ENCODE peak calls at places on chromosome 11, in five cellular contexts. One of them, this sample, is unnamed.

GRCh38 chr11:42410251-42410956 is 901.4 kb upstream of the API5 start:
- DNase-seq in activated CD4-positive, alpha-beta T cell treated with anti-CD3 and anti-CD28 coated beads, Interleukin-2, amount 50 U/mL, for 1 hour: no peak
- DNase-seq in AG10803: no peak
- DNase-seq in immature natural killer cell: no peak
- DNase-seq in anterior cingulate cortex: no peak
- DNase-seq in this sample: peak

GRCh38 chr11:130476200-130476921 is 27.9 kb downstream of the ADAMTS15 start:
- DNase-seq in activated CD4-positive, alpha-beta T cell treated with anti-CD3 and anti-CD28 coated beads, Interleukin-2, amount 50 U/mL, for 1 hour: no peak
- DNase-seq in AG10803: peak
- DNase-seq in immature natural killer cell: no peak
- DNase-seq in anterior cingulate cortex: no peak
- DNase-seq in this sample: no peak

GRCh38 chr11:47786373-47786772 is 19.2 kb upstream of the FNBP4 start:
- DNase-seq in activated CD4-positive, alpha-beta T cell treated with anti-CD3 and anti-CD28 coated beads, Interleukin-2, amount 50 U/mL, for 1 hour: no peak
- DNase-seq in AG10803: peak
- DNase-seq in immature natural killer cell: no peak
- DNase-seq in anterior cingulate cortex: no peak
- DNase-seq in this sample: peak

GRCh38 chr11:2266586-2267305 is 3.6 kb downstream of the ASCL2 start:
- DNase-seq in activated CD4-positive, alpha-beta T cell treated with anti-CD3 and anti-CD28 coated beads, Interleukin-2, amount 50 U/mL, for 1 hour: no peak
- DNase-seq in AG10803: no peak
- DNase-seq in immature natural killer cell: peak
- DNase-seq in anterior cingulate cortex: no peak
- DNase-seq in this sample: no peak

GRCh38 chr11:74677131-74677530 is 54.1 kb downstream of the CHRDL2 start:
- DNase-seq in activated CD4-positive, alpha-beta T cell treated with anti-CD3 and anti-CD28 coated beads, Interleukin-2, amount 50 U/mL, for 1 hour: no peak
- DNase-seq in AG10803: no peak
- DNase-seq in immature natural killer cell: no peak
- DNase-seq in anterior cingulate cortex: no peak
- DNase-seq in this sample: peak

GRCh38 chr11:40716344-40717178 is 742.9 kb downstream of the LRRC4C start:
- DNase-seq in activated CD4-positive, alpha-beta T cell treated with anti-CD3 and anti-CD28 coated beads, Interleukin-2, amount 50 U/mL, for 1 hour: no peak
- DNase-seq in AG10803: no peak
- DNase-seq in immature natural killer cell: no peak
- DNase-seq in anterior cingulate cortex: no peak
- DNase-seq in this sample: no peak

GRCh38 chr11:120131941-120132644 is 5.8 kb downstream of the TRIM29 start:
- DNase-seq in activated CD4-positive, alpha-beta T cell treated with anti-CD3 and anti-CD28 coated beads, Interleukin-2, amount 50 U/mL, for 1 hour: no peak
- DNase-seq in AG10803: no peak
- DNase-seq in immature natural killer cell: no peak
- DNase-seq in anterior cingulate cortex: no peak
- DNase-seq in this sample: no peak

GRCh38 chr11:36577859-36578258 is 10.1 kb downstream of the RAG1 start:
- DNase-seq in activated CD4-positive, alpha-beta T cell treated with anti-CD3 and anti-CD28 coated beads, Interleukin-2, amount 50 U/mL, for 1 hour: no peak
- DNase-seq in AG10803: peak
- DNase-seq in immature natural killer cell: no peak
- DNase-seq in anterior cingulate cortex: no peak
- DNase-seq in this sample: no peak

GRCh38 chr11:69429716-69430491 is 51.6 kb upstream of the LINC01488 start:
- DNase-seq in activated CD4-positive, alpha-beta T cell treated with anti-CD3 and anti-CD28 coated beads, Interleukin-2, amount 50 U/mL, for 1 hour: no peak
- DNase-seq in AG10803: no peak
- DNase-seq in immature natural killer cell: no peak
- DNase-seq in anterior cingulate cortex: no peak
- DNase-seq in this sample: no peak

GRCh38 chr11:44229003-44229570 is 80.9 kb downstream of the ALX4 start:
- DNase-seq in activated CD4-positive, alpha-beta T cell treated with anti-CD3 and anti-CD28 coated beads, Interleukin-2, amount 50 U/mL, for 1 hour: no peak
- DNase-seq in AG10803: peak
- DNase-seq in immature natural killer cell: no peak
- DNase-seq in anterior cingulate cortex: no peak
- DNase-seq in this sample: no peak

GRCh38 chr11:122578168-122578825 is 77.2 kb upstream of the UBASH3B start:
- DNase-seq in activated CD4-positive, alpha-beta T cell treated with anti-CD3 and anti-CD28 coated beads, Interleukin-2, amount 50 U/mL, for 1 hour: no peak
- DNase-seq in AG10803: no peak
- DNase-seq in immature natural killer cell: no peak
- DNase-seq in anterior cingulate cortex: no peak
- DNase-seq in this sample: no peak

GRCh38 chr11:126575849-126576248 is 220.4 kb downstream of the ST3GAL4 start:
- DNase-seq in activated CD4-positive, alpha-beta T cell treated with anti-CD3 and anti-CD28 coated beads, Interleukin-2, amount 50 U/mL, for 1 hour: no peak
- DNase-seq in AG10803: no peak
- DNase-seq in immature natural killer cell: no peak
- DNase-seq in anterior cingulate cortex: no peak
- DNase-seq in this sample: no peak

GRCh38 chr11:44071157-44071556 is 5.1 kb downstream of the ACCS start:
- DNase-seq in activated CD4-positive, alpha-beta T cell treated with anti-CD3 and anti-CD28 coated beads, Interleukin-2, amount 50 U/mL, for 1 hour: no peak
- DNase-seq in AG10803: no peak
- DNase-seq in immature natural killer cell: no peak
- DNase-seq in anterior cingulate cortex: no peak
- DNase-seq in this sample: no peak

GRCh38 chr11:64359712-64360402 is 895 bp downstream of the RPS6KA4 start:
- DNase-seq in activated CD4-positive, alpha-beta T cell treated with anti-CD3 and anti-CD28 coated beads, Interleukin-2, amount 50 U/mL, for 1 hour: peak
- DNase-seq in AG10803: no peak
- DNase-seq in immature natural killer cell: no peak
- DNase-seq in anterior cingulate cortex: no peak
- DNase-seq in this sample: peak

GRCh38 chr11:46296520-46297448 is 19.3 kb downstream of the CREB3L1 start:
- DNase-seq in activated CD4-positive, alpha-beta T cell treated with anti-CD3 and anti-CD28 coated beads, Interleukin-2, amount 50 U/mL, for 1 hour: no peak
- DNase-seq in AG10803: peak
- DNase-seq in immature natural killer cell: no peak
- DNase-seq in anterior cingulate cortex: no peak
- DNase-seq in this sample: no peak

GRCh38 chr11:1706634-1707400 is 9.8 kb downstream of the KRTAP5-6 start:
- DNase-seq in activated CD4-positive, alpha-beta T cell treated with anti-CD3 and anti-CD28 coated beads, Interleukin-2, amount 50 U/mL, for 1 hour: no peak
- DNase-seq in AG10803: peak
- DNase-seq in immature natural killer cell: peak
- DNase-seq in anterior cingulate cortex: no peak
- DNase-seq in this sample: no peak

GRCh38 chr11:46290598-46291309 is 13.3 kb downstream of the CREB3L1 start:
- DNase-seq in activated CD4-positive, alpha-beta T cell treated with anti-CD3 and anti-CD28 coated beads, Interleukin-2, amount 50 U/mL, for 1 hour: no peak
- DNase-seq in AG10803: peak
- DNase-seq in immature natural killer cell: no peak
- DNase-seq in anterior cingulate cortex: no peak
- DNase-seq in this sample: no peak

GRCh38 chr11:68938816-68939582 is 35.3 kb downstream of the IGHMBP2 start:
- DNase-seq in activated CD4-positive, alpha-beta T cell treated with anti-CD3 and anti-CD28 coated beads, Interleukin-2, amount 50 U/mL, for 1 hour: no peak
- DNase-seq in AG10803: no peak
- DNase-seq in immature natural killer cell: no peak
- DNase-seq in anterior cingulate cortex: no peak
- DNase-seq in this sample: no peak

GRCh38 chr11:134702827-134703226 is 290.8 kb upstream of the B3GAT1 start:
- DNase-seq in activated CD4-positive, alpha-beta T cell treated with anti-CD3 and anti-CD28 coated beads, Interleukin-2, amount 50 U/mL, for 1 hour: no peak
- DNase-seq in AG10803: no peak
- DNase-seq in immature natural killer cell: no peak
- DNase-seq in anterior cingulate cortex: no peak
- DNase-seq in this sample: no peak

GRCh38 chr11:1561955-1562354 is 10.1 kb downstream of the DUSP8 start:
- DNase-seq in activated CD4-positive, alpha-beta T cell treated with anti-CD3 and anti-CD28 coated beads, Interleukin-2, amount 50 U/mL, for 1 hour: no peak
- DNase-seq in AG10803: no peak
- DNase-seq in immature natural killer cell: no peak
- DNase-seq in anterior cingulate cortex: no peak
- DNase-seq in this sample: no peak

GRCh38 chr11:44047931-44048431 is at the start of gene ACCSL:
- DNase-seq in activated CD4-positive, alpha-beta T cell treated with anti-CD3 and anti-CD28 coated beads, Interleukin-2, amount 50 U/mL, for 1 hour: no peak
- DNase-seq in AG10803: no peak
- DNase-seq in immature natural killer cell: no peak
- DNase-seq in anterior cingulate cortex: no peak
- DNase-seq in this sample: peak

GRCh38 chr11:69374110-69374981 is 80.4 kb downstream of the MYEOV start:
- DNase-seq in activated CD4-positive, alpha-beta T cell treated with anti-CD3 and anti-CD28 coated beads, Interleukin-2, amount 50 U/mL, for 1 hour: no peak
- DNase-seq in AG10803: no peak
- DNase-seq in immature natural killer cell: no peak
- DNase-seq in anterior cingulate cortex: no peak
- DNase-seq in this sample: no peak

GRCh38 chr11:96155627-96156378 is 187.2 kb downstream of the MAML2 start:
- DNase-seq in activated CD4-positive, alpha-beta T cell treated with anti-CD3 and anti-CD28 coated beads, Interleukin-2, amount 50 U/mL, for 1 hour: no peak
- DNase-seq in AG10803: peak
- DNase-seq in immature natural killer cell: no peak
- DNase-seq in anterior cingulate cortex: no peak
- DNase-seq in this sample: peak

GRCh38 chr11:64810891-64811272 is 531 bp upstream of the MEN1 start:
- DNase-seq in activated CD4-positive, alpha-beta T cell treated with anti-CD3 and anti-CD28 coated beads, Interleukin-2, amount 50 U/mL, for 1 hour: peak
- DNase-seq in AG10803: no peak
- DNase-seq in immature natural killer cell: peak
- DNase-seq in anterior cingulate cortex: no peak
- DNase-seq in this sample: no peak

GRCh38 chr11:67435031-67435726 is 2.3 kb downstream of the PTPRCAP start:
- DNase-seq in activated CD4-positive, alpha-beta T cell treated with anti-CD3 and anti-CD28 coated beads, Interleukin-2, amount 50 U/mL, for 1 hour: no peak
- DNase-seq in AG10803: no peak
- DNase-seq in immature natural killer cell: no peak
- DNase-seq in anterior cingulate cortex: no peak
- DNase-seq in this sample: no peak

GRCh38 chr11:69382131-69383128 is 88.5 kb downstream of the MYEOV start:
- DNase-seq in activated CD4-positive, alpha-beta T cell treated with anti-CD3 and anti-CD28 coated beads, Interleukin-2, amount 50 U/mL, for 1 hour: no peak
- DNase-seq in AG10803: no peak
- DNase-seq in immature natural killer cell: no peak
- DNase-seq in anterior cingulate cortex: no peak
- DNase-seq in this sample: peak

GRCh38 chr11:68223275-68223674 is 10.2 kb upstream of the KMT5B start:
- DNase-seq in activated CD4-positive, alpha-beta T cell treated with anti-CD3 and anti-CD28 coated beads, Interleukin-2, amount 50 U/mL, for 1 hour: no peak
- DNase-seq in AG10803: no peak
- DNase-seq in immature natural killer cell: no peak
- DNase-seq in anterior cingulate cortex: no peak
- DNase-seq in this sample: no peak

GRCh38 chr11:60951909-60952741 is at the start of gene SLC15A3:
- DNase-seq in activated CD4-positive, alpha-beta T cell treated with anti-CD3 and anti-CD28 coated beads, Interleukin-2, amount 50 U/mL, for 1 hour: peak
- DNase-seq in AG10803: peak
- DNase-seq in immature natural killer cell: peak
- DNase-seq in anterior cingulate cortex: no peak
- DNase-seq in this sample: peak

This sample was measured in Ammon's horn.